ENCODE peak calls at places on chromosomes 7 and 10, in eight cellular contexts. E is tibial nerve, X is esophagus muscularis mucosa, N is ovary, V is body of pancreas, O is cardiac muscle cell, F is lower lobe of right lung, U is uterus. C is an unnamed sample. For H3K27me3 and H3K9me3, the result is how much of the 10 kb centered on the place peaks cover.

GRCh38 chr10:124194199-124194824 is 100.9 kb upstream of the CHST15 start:
- DNase-seq in E (no peak), X (no peak), N (no peak), V (no peak), O (no peak), F (no peak), U (no peak), C (no peak)

GRCh38 chr10:77444041-77444440 is 193.6 kb downstream of the KCNMA1 start:
- DNase-seq in E (no peak), X (no peak), N (no peak), V (no peak), O (no peak), F (no peak), U (no peak), C (no peak)

GRCh38 chr10:77406764-77407430 is 230.7 kb downstream of the KCNMA1 start:
- DNase-seq in E (no peak), X (no peak), N (no peak), V (no peak), O (no peak), F (no peak), U (no peak), C (no peak)

GRCh38 chr7:132261296-132261695 is 315.0 kb downstream of the PLXNA4 start:
- DNase-seq in E (no peak), X (no peak), N (no peak), V (no peak), O (no peak), F (no peak), U (no peak), C (no peak)

GRCh38 chr10:124898493-124898892 is 43.4 kb upstream of the ZRANB1 start:
- DNase-seq in E (no peak), X (no peak), N (no peak), V (peak), O (no peak), F (no peak), U (no peak), C (no peak)

GRCh38 chr10:9762966-9763656 is 1254.6 kb upstream of the CELF2 start:
- DNase-seq in E (no peak), X (no peak), N (no peak), V (no peak), O (peak), F (no peak), U (no peak), C (no peak)

GRCh38 chr7:133561361-133561760 is 308.5 kb downstream of the EXOC4 start:
- DNase-seq in E (no peak), X (no peak), N (no peak), V (no peak), O (no peak), F (no peak), U (no peak), C (no peak)

GRCh38 chr10:132684164-132684891 is 101.6 kb downstream of the NKX6-2 start:
- DNase-seq in E (no peak), X (no peak), N (no peak), V (peak), O (no peak), F (peak), U (no peak), C (no peak)

GRCh38 chr10:5317547-5318107 is 47.1 kb upstream of the UCN3 start:
- DNase-seq in E (no peak), X (no peak), N (no peak), V (no peak), O (peak), F (no peak), U (no peak), C (no peak)

GRCh38 chr7:34158311-34158710 is 253.0 kb downstream of the BMPER start:
- DNase-seq in E (peak), X (no peak), N (no peak), V (peak), O (no peak), F (no peak), U (peak), C (no peak)

GRCh38 chr7:50476953-50477625 is 26.9 kb upstream of the FIGNL1 start:
- DNase-seq in E (no peak), X (peak), N (no peak), V (no peak), O (no peak), F (no peak), U (no peak), C (no peak)

GRCh38 chr7:35420657-35421056 is 166.8 kb upstream of the TBX20 start:
- DNase-seq in E (no peak), X (no peak), N (no peak), V (no peak), O (peak), F (no peak), U (no peak), C (no peak)

GRCh38 chr7:153034791-153035190 is 275.2 kb downstream of the ACTR3B start:
- DNase-seq in E (no peak), X (no peak), N (no peak), V (no peak), O (no peak), F (no peak), U (no peak), C (no peak)

GRCh38 chr7:27759491-27759890 is 19.5 kb downstream of the TAX1BP1 start:
- DNase-seq in E (no peak), X (no peak), N (no peak), V (no peak), O (no peak), F (no peak), U (no peak), C (no peak)

DNA sequence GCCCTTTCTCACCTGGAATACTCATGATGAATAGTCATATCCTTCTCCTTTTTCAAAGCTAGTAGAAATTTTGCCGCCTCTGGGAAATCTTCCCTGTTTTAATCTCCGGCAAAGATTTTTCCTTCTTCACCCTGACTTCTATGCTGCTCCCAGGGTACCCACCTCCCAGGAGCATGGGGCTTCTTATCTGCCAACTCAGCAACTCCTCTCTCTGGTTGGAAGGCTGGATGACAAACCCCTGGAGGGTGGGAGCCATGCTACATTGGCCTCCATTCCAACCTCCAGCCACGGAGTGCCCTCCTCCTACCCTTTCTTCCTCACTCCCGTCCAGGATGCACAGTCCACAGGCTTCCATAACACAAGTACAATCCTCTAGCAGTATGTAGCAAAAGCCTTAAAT is 19.9 kb downstream of the NEUROG3 start:
- DNase-seq in E (no peak), X (no peak), N (no peak), V (no peak), O (no peak), F (no peak), U (no peak), C (no peak)
- H3K27me3 ChIP-seq in E (under half), X (under half), N (under half), V (under half), O (under half), F (under half), U (under half), C (under half)

GRCh38 chr10:130265542-130265941 is 129.4 kb downstream of the GLRX3 start:
- DNase-seq in E (no peak), X (no peak), N (no peak), V (no peak), O (no peak), F (no peak), U (no peak), C (no peak)
- H3K9me3 ChIP-seq in E (under half), X (under half), N (under half), V (under half), O (under half), F (under half), U (under half), C (under half)

GRCh38 chr10:126712681-126713080 is 42.2 kb upstream of the C10orf90 start:
- DNase-seq in E (no peak), X (no peak), N (no peak), V (no peak), O (no peak), F (no peak), U (no peak), C (no peak)

GRCh38 chr10:126716366-126716765 is 45.9 kb upstream of the C10orf90 start:
- DNase-seq in E (no peak), X (peak), N (no peak), V (no peak), O (no peak), F (no peak), U (no peak), C (no peak)
- TF ChIP-seq CTCF in E (no peak), X (no peak), N (no peak), V (no peak), O (no peak), F (no peak), U (no peak), C (no peak)

DNA sequence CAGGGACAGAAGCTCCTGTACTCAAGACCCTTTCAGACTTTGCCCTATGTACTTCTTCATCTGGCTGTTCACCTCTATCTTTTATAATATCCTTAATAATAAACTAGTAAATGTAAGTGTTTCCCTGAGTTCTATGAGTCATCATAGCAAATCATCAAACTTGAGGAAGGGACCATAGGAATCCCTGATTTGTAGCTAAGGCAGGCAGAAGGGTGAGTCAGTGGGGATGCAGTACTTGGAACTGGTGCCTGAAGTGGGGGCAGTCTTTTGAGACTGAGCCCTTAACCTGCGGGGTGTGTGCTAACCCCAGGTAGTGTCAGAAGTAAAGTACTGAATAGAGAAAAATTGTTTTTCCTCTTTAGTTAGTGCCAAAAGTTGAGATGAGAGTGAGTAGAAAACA is 6.2 kb upstream of the TMEM243 start:
- DNase-seq in E (no peak), X (no peak), N (no peak), V (no peak), O (no peak), F (no peak), U (no peak), C (no peak)
- H3K27me3 ChIP-seq in E (under half), X (under half), N (under half), V (under half), O (half or more), F (under half), U (under half), C (under half)

GRCh38 chr10:34098817-34099567 is 716.1 kb downstream of the PARD3 start:
- DNase-seq in E (no peak), X (no peak), N (no peak), V (no peak), O (no peak), F (no peak), U (no peak), C (no peak)
- H3K9me3 ChIP-seq in E (under half), X (under half), N (under half), V (under half), O (under half), F (under half), U (under half), C (under half)

DNA sequence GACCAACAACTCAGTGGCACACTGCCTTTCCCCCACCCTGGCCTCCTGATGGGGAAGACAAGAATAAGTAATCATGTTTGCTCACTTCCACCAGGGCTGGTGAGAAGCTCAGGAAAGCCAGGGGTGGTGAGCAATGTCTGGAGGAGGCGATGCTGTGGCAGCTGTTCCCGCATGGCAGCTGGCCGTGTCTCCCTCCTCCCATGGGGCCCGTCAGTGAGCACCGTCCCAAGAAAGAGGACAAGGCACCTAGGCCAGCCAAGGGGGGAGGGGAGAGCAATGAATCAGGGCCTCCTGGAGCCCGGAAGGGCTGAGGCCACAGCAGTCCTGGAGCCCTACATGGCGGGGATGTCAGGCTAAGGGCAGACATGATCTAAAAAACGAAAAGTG is 69.2 kb upstream of the INSIG1 start:
- DNase-seq in E (no peak), X (no peak), N (no peak), V (no peak), O (no peak), F (no peak), U (no peak), C (no peak)
- TF ChIP-seq CTCF in E (no peak), X (no peak), N (no peak), V (no peak), O (no peak), F (no peak), U (no peak), C (no peak)

DNA sequence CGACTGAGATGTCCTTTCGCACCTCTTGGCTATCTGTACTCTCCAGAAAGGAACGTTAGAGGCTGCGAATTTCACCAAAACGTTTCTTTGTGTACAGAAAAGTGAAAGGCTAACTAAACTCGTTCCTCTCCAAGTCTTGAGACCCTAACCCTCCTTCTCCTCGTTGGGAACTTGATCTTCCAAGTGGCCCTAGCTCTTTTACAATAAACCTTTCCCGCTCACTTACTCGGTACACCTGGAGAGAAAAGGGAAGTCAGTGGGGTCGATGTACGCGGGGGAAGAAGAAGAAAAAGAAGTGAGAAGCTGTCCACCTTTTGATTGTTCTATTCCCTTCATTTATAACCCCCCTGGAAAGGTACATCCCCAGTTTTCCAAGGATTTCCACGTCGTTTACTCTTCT is 164.9 kb upstream of the PPP1R3A start:
- DNase-seq in E (no peak), X (no peak), N (no peak), V (no peak), O (no peak), F (no peak), U (no peak), C (no peak)
- H3K27me3 ChIP-seq in E (under half), X (under half), N (under half), V (under half), O (half or more), F (half or more), U (under half), C (half or more)

GRCh38 chr7:43292384-43292783 is 179.9 kb downstream of the HECW1 start:
- DNase-seq in E (no peak), X (no peak), N (no peak), V (no peak), O (no peak), F (no peak), U (no peak), C (no peak)
- H3K9me3 ChIP-seq in E (under half), X (under half), N (under half), V (under half), O (under half), F (under half), U (under half), C (under half)

GRCh38 chr7:16422917-16423316 is 1.6 kb upstream of the CRPPA start:
- DNase-seq in E (no peak), X (no peak), N (no peak), V (no peak), O (no peak), F (no peak), U (no peak), C (no peak)
- TF ChIP-seq CTCF in E (no peak), X (no peak), N (no peak), V (no peak), O (no peak), F (no peak), U (no peak), C (no peak)

C was measured in CD4-positive, alpha-beta T cell.